ENCODE peak calls at places on chromosome 17, in five cellular contexts. W is SK-N-DZ, J is KBM-7, E is activated gamma-delta T cell, Z is GDM1. S is an unnamed sample.

GRCh38 chr17:31499771-31500554 is 108.5 kb downstream of the RAB11FIP4 start:
- DNase-seq in W (no peak), J (no peak), E (no peak), Z (no peak), S (peak)

GRCh38 chr17:34527908-34528470 is 51.4 kb upstream of the TMEM132E start:
- DNase-seq in W (no peak), J (peak), E (no peak), Z (no peak), S (no peak)

GRCh38 chr17:31857920-31858646 is 961 bp downstream of the COPRS start:
- DNase-seq in W (no peak), J (no peak), E (no peak), Z (no peak), S (peak)

GRCh38 chr17:17537311-17538099 is 41.3 kb upstream of the RASD1 start:
- DNase-seq in W (no peak), J (no peak), E (no peak), Z (no peak), S (no peak)

GRCh38 chr17:82350182-82351030 is 8.6 kb upstream of the TEX19 start:
- DNase-seq in W (no peak), J (peak), E (no peak), Z (no peak), S (no peak)

GRCh38 chr17:75228847-75229246 is 23.4 kb downstream of the NUP85 start:
- DNase-seq in W (no peak), J (no peak), E (no peak), Z (no peak), S (no peak)

GRCh38 chr17:74924250-74924948 is at the start of gene OTOP2:
- DNase-seq in W (no peak), J (peak), E (no peak), Z (no peak), S (no peak)

GRCh38 chr17:42797067-42798007 is 1.2 kb downstream of the COA3 start:
- DNase-seq in W (no peak), J (no peak), E (no peak), Z (no peak), S (no peak)

GRCh38 chr17:36149296-36149820 is 27.1 kb downstream of the TBC1D3B start:
- DNase-seq in W (no peak), J (no peak), E (no peak), Z (peak), S (peak)

GRCh38 chr17:59652119-59652518 is 32.4 kb downstream of the CLTC start:
- DNase-seq in W (no peak), J (no peak), E (no peak), Z (no peak), S (peak)

GRCh38 chr17:80177986-80178590 is 8.3 kb downstream of the CARD14 start:
- DNase-seq in W (no peak), J (no peak), E (no peak), Z (no peak), S (no peak)

GRCh38 chr17:28199115-28199514 is 119.9 kb upstream of the TMEM97 start:
- DNase-seq in W (no peak), J (no peak), E (no peak), Z (no peak), S (no peak)

S was measured in fibroblast of lung.